ENCODE peak calls at places on chromosome 22, in five cellular contexts. One of them, this sample, is unnamed. For H3K27me3, the result is how much of the 10 kb centered on the place peaks cover.

GRCh38 chr22:49229483-49230193 is 598.0 kb downstream of the BRD1 start:
- DNase-seq in psoas muscle: no peak
- DNase-seq in GM23248: no peak
- DNase-seq in ovary: no peak
- DNase-seq in brain microvascular endothelial cell: no peak
- DNase-seq in this sample: no peak

GRCh38 chr22:10727393-10727792 is 4800.6 kb upstream of the OR11H1 start:
- DNase-seq in psoas muscle: no peak
- DNase-seq in GM23248: no peak
- DNase-seq in ovary: no peak
- DNase-seq in brain microvascular endothelial cell: no peak
- DNase-seq in this sample: no peak

GRCh38 chr22:45131749-45132148 is 32.0 kb upstream of the NUP50 start:
- DNase-seq in psoas muscle: peak
- DNase-seq in GM23248: no peak
- DNase-seq in ovary: no peak
- DNase-seq in brain microvascular endothelial cell: no peak
- DNase-seq in this sample: no peak

GRCh38 chr22:41380993-41381328 is 781 bp upstream of the TEF start:
- DNase-seq in psoas muscle: peak
- DNase-seq in GM23248: peak
- DNase-seq in ovary: peak
- DNase-seq in brain microvascular endothelial cell: peak
- DNase-seq in this sample: peak

GRCh38 chr22:31039393-31039792 is 41.7 kb upstream of the SMTN start:
- DNase-seq in psoas muscle: no peak
- DNase-seq in GM23248: peak
- DNase-seq in ovary: peak
- DNase-seq in brain microvascular endothelial cell: no peak
- DNase-seq in this sample: peak

GRCh38 chr22:46262449-46263207 is 515 bp downstream of the PKDREJ start:
- DNase-seq in psoas muscle: peak
- DNase-seq in GM23248: peak
- DNase-seq in ovary: peak
- DNase-seq in brain microvascular endothelial cell: peak
- DNase-seq in this sample: peak

GRCh38 chr22:46592390-46592872 is 27.8 kb upstream of the GRAMD4 start:
- DNase-seq in psoas muscle: peak
- DNase-seq in GM23248: peak
- DNase-seq in ovary: no peak
- DNase-seq in brain microvascular endothelial cell: peak
- DNase-seq in this sample: no peak

GRCh38 chr22:39284983-39285382 is 34.4 kb downstream of the RPL3 start:
- DNase-seq in psoas muscle: no peak
- DNase-seq in GM23248: no peak
- DNase-seq in ovary: no peak
- DNase-seq in brain microvascular endothelial cell: no peak
- DNase-seq in this sample: no peak

GRCh38 chr22:21796863-21797262 is 61.3 kb upstream of the YPEL1 start:
- DNase-seq in psoas muscle: no peak
- DNase-seq in GM23248: no peak
- DNase-seq in ovary: no peak
- DNase-seq in brain microvascular endothelial cell: no peak
- DNase-seq in this sample: no peak

GRCh38 chr22:38953577-38954413 is 3.6 kb upstream of the APOBEC3A start:
- DNase-seq in psoas muscle: no peak
- DNase-seq in GM23248: peak
- DNase-seq in ovary: no peak
- DNase-seq in brain microvascular endothelial cell: no peak
- DNase-seq in this sample: peak

GRCh38 chr22:46941958-46942815 is 179.7 kb downstream of the TBC1D22A start:
- DNase-seq in psoas muscle: peak
- DNase-seq in GM23248: no peak
- DNase-seq in ovary: no peak
- DNase-seq in brain microvascular endothelial cell: no peak
- DNase-seq in this sample: peak

GRCh38 chr22:25406510-25407210 is 157.8 kb upstream of the GRK3 start:
- DNase-seq in psoas muscle: no peak
- DNase-seq in GM23248: no peak
- DNase-seq in ovary: no peak
- DNase-seq in brain microvascular endothelial cell: no peak
- DNase-seq in this sample: no peak

GRCh38 chr22:23187871-23188700 is 7.8 kb downstream of the BCR start:
- DNase-seq in psoas muscle: no peak
- DNase-seq in GM23248: peak
- DNase-seq in ovary: no peak
- DNase-seq in brain microvascular endothelial cell: no peak
- DNase-seq in this sample: no peak

GRCh38 chr22:45008853-45009751 is 703 bp downstream of the PHF21B start:
- DNase-seq in psoas muscle: peak
- DNase-seq in GM23248: peak
- DNase-seq in ovary: peak
- DNase-seq in brain microvascular endothelial cell: no peak
- DNase-seq in this sample: no peak

GRCh38 chr22:32904044-32904443 is 102.5 kb downstream of the TIMP3 start:
- DNase-seq in psoas muscle: no peak
- DNase-seq in GM23248: peak
- DNase-seq in ovary: peak
- DNase-seq in brain microvascular endothelial cell: peak
- DNase-seq in this sample: peak

GRCh38 chr22:17807086-17807485 is 32.8 kb upstream of the BID start:
- DNase-seq in psoas muscle: no peak
- DNase-seq in GM23248: no peak
- DNase-seq in ovary: no peak
- DNase-seq in brain microvascular endothelial cell: no peak
- DNase-seq in this sample: no peak

GRCh38 chr22:17808688-17809403 is 34.6 kb upstream of the BID start:
- DNase-seq in psoas muscle: no peak
- DNase-seq in GM23248: no peak
- DNase-seq in ovary: no peak
- DNase-seq in brain microvascular endothelial cell: peak
- DNase-seq in this sample: no peak

GRCh38 chr22:17806437-17806836 is 32.2 kb upstream of the BID start:
- DNase-seq in psoas muscle: no peak
- DNase-seq in GM23248: no peak
- DNase-seq in ovary: no peak
- DNase-seq in brain microvascular endothelial cell: no peak
- DNase-seq in this sample: no peak

GRCh38 chr22:17810570-17811116 is 36.4 kb upstream of the BID start:
- DNase-seq in psoas muscle: no peak
- DNase-seq in GM23248: no peak
- DNase-seq in ovary: no peak
- DNase-seq in brain microvascular endothelial cell: no peak
- DNase-seq in this sample: no peak

GRCh38 chr22:17807571-17808410 is 33.5 kb upstream of the BID start:
- DNase-seq in psoas muscle: peak
- DNase-seq in GM23248: no peak
- DNase-seq in ovary: no peak
- DNase-seq in brain microvascular endothelial cell: no peak
- DNase-seq in this sample: peak
- H3K27me3 ChIP-seq in psoas muscle: under half
- H3K27me3 ChIP-seq in GM23248: under half
- H3K27me3 ChIP-seq in ovary: under half
- H3K27me3 ChIP-seq in brain microvascular endothelial cell: under half
- H3K27me3 ChIP-seq in this sample: under half

GRCh38 chr22:19772422-19772672 is 11.8 kb downstream of the TBX1 start:
- DNase-seq in psoas muscle: no peak
- DNase-seq in GM23248: no peak
- DNase-seq in ovary: no peak
- DNase-seq in brain microvascular endothelial cell: no peak
- DNase-seq in this sample: no peak

GRCh38 chr22:19769393-19769715 is 8.8 kb downstream of the TBX1 start:
- DNase-seq in psoas muscle: no peak
- DNase-seq in GM23248: no peak
- DNase-seq in ovary: no peak
- DNase-seq in brain microvascular endothelial cell: no peak
- DNase-seq in this sample: no peak

GRCh38 chr22:19772673-19773469 is 12.3 kb downstream of the TBX1 start:
- DNase-seq in psoas muscle: peak
- DNase-seq in GM23248: no peak
- DNase-seq in ovary: no peak
- DNase-seq in brain microvascular endothelial cell: no peak
- DNase-seq in this sample: no peak

GRCh38 chr22:19767427-19768380 is 7.1 kb downstream of the TBX1 start:
- DNase-seq in psoas muscle: peak
- DNase-seq in GM23248: no peak
- DNase-seq in ovary: peak
- DNase-seq in brain microvascular endothelial cell: no peak
- DNase-seq in this sample: no peak

GRCh38 chr22:19770349-19771220 is 10.0 kb downstream of the TBX1 start:
- DNase-seq in psoas muscle: peak
- DNase-seq in GM23248: no peak
- DNase-seq in ovary: no peak
- DNase-seq in brain microvascular endothelial cell: no peak
- DNase-seq in this sample: no peak
- H3K27me3 ChIP-seq in psoas muscle: under half
- H3K27me3 ChIP-seq in GM23248: under half
- H3K27me3 ChIP-seq in ovary: under half
- H3K27me3 ChIP-seq in brain microvascular endothelial cell: half or more
- H3K27me3 ChIP-seq in this sample: half or more

GRCh38 chr22:48228468-48228867 is 1466.0 kb downstream of the TBC1D22A start:
- DNase-seq in psoas muscle: no peak
- DNase-seq in GM23248: no peak
- DNase-seq in ovary: no peak
- DNase-seq in brain microvascular endothelial cell: no peak
- DNase-seq in this sample: no peak
- H3K27me3 ChIP-seq in psoas muscle: under half
- H3K27me3 ChIP-seq in GM23248: under half
- H3K27me3 ChIP-seq in ovary: under half
- H3K27me3 ChIP-seq in brain microvascular endothelial cell: under half
- H3K27me3 ChIP-seq in this sample: under half

GRCh38 chr22:37425800-37426531 is 1.3 kb downstream of the ELFN2 start:
- DNase-seq in psoas muscle: no peak
- DNase-seq in GM23248: no peak
- DNase-seq in ovary: no peak
- DNase-seq in brain microvascular endothelial cell: no peak
- DNase-seq in this sample: no peak

GRCh38 chr22:37420656-37421467 is 6.4 kb downstream of the ELFN2 start:
- DNase-seq in psoas muscle: no peak
- DNase-seq in GM23248: peak
- DNase-seq in ovary: no peak
- DNase-seq in brain microvascular endothelial cell: no peak
- DNase-seq in this sample: no peak

GRCh38 chr22:37425369-37425768 is 1.9 kb downstream of the ELFN2 start:
- DNase-seq in psoas muscle: no peak
- DNase-seq in GM23248: no peak
- DNase-seq in ovary: no peak
- DNase-seq in brain microvascular endothelial cell: no peak
- DNase-seq in this sample: no peak

GRCh38 chr22:37421468-37421877 is 5.8 kb downstream of the ELFN2 start:
- DNase-seq in psoas muscle: no peak
- DNase-seq in GM23248: no peak
- DNase-seq in ovary: no peak
- DNase-seq in brain microvascular endothelial cell: no peak
- DNase-seq in this sample: no peak

DNA sequence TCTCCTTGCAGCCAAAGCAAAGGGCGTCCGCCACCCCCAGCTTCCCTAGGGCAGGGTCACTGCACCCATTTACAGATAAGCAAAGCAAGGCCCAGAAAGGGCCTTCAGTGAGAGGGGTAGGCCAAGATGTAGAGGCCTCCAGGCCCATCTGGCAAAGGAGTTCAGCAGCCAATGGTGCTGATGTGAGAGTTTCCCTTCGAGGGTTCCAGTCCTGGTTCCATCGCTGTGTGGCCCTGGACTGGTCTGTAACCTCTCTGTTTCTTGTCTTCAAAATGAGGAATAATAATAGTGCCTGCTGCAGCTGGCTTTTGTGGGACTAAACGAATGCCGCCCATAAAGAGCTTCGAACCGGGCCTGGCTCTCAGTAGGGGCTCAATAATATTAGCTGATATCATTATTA is 4.0 kb downstream of the ELFN2 start:
- DNase-seq in psoas muscle: no peak
- DNase-seq in GM23248: no peak
- DNase-seq in ovary: no peak
- DNase-seq in brain microvascular endothelial cell: no peak
- DNase-seq in this sample: no peak
- H3K27me3 ChIP-seq in psoas muscle: under half
- H3K27me3 ChIP-seq in GM23248: under half
- H3K27me3 ChIP-seq in ovary: under half
- H3K27me3 ChIP-seq in brain microvascular endothelial cell: under half
- H3K27me3 ChIP-seq in this sample: half or more

GRCh38 chr22:27105142-27106025 is 448.0 kb downstream of the MIAT start:
- DNase-seq in psoas muscle: peak
- DNase-seq in GM23248: peak
- DNase-seq in ovary: peak
- DNase-seq in brain microvascular endothelial cell: peak
- DNase-seq in this sample: peak
- H3K27me3 ChIP-seq in psoas muscle: under half
- H3K27me3 ChIP-seq in GM23248: under half
- H3K27me3 ChIP-seq in ovary: under half
- H3K27me3 ChIP-seq in brain microvascular endothelial cell: under half
- H3K27me3 ChIP-seq in this sample: under half

This sample was measured in adipocyte.